ENCODE peak calls at places on chromosome 5, in nine cellular contexts. P is bronchial epithelial cell; W is suprapubic skin; G is activated T-helper 2 cell treated with anti-CD3 and anti-CD28 coated beads, Interferon-gamma antibody, Interleukin-2, Interleukin-4, amounts not matched to agents 10 μg/mL and 5 μg/mL and 100 μg/mL, durations not matched to agents 14 hours and 24 hours and 36 hours; S is fibroblast of lung; J is mucosa of descending colon; Y is frontal cortex; C is stimulated activated CD4-positive, alpha-beta T cell treated with anti-CD3 and anti-CD28 coated beads, Interleukin-4, amount 100 ng/mL, for 24 hours; N is NCI-H226. B is an unnamed sample.

GRCh38 chr5:150152636-150153462 is 2.8 kb downstream of the PDGFRB start:
- DNase-seq in P (no peak), W (no peak), G (no peak), S (no peak), J (no peak), Y (no peak), C (no peak), N (no peak), B (no peak)

GRCh38 chr5:55633574-55634203 is 78.4 kb downstream of the SLC38A9 start:
- DNase-seq in P (peak; percentile 31), W (no peak), G (no peak), S (no peak), J (no peak), Y (no peak), C (no peak), N (no peak), B (peak; percentile 37)

GRCh38 chr5:10663531-10664183 is 97.4 kb downstream of the DAP start:
- DNase-seq in P (no peak), W (no peak), G (no peak), S (peak; percentile 41), J (no peak), Y (no peak), C (no peak), N (peak; percentile 42), B (no peak)

GRCh38 chr5:93611510-93611899 is 28.5 kb downstream of the NR2F1 start:
- DNase-seq in P (no peak), W (no peak), G (no peak), S (no peak), J (no peak), Y (no peak), C (no peak), N (no peak), B (no peak)

GRCh38 chr5:9544502-9545300 is 1.2 kb downstream of the SEMA5A start:
- DNase-seq in P (peak; percentile 67), W (peak; percentile 89), G (no peak), S (peak; percentile 85), J (peak; percentile 87), Y (peak; percentile 63), C (peak; percentile 34), N (peak; percentile 79), B (peak; percentile 85)

GRCh38 chr5:148807845-148808244 is 18.6 kb upstream of the ADRB2 start:
- DNase-seq in P (no peak), W (no peak), G (no peak), S (no peak), J (no peak), Y (no peak), C (no peak), N (peak; percentile 8), B (peak; percentile 14)

GRCh38 chr5:93622240-93622885 is 39.3 kb downstream of the NR2F1 start:
- DNase-seq in P (peak; percentile 28), W (no peak), G (no peak), S (peak; percentile 78), J (no peak), Y (no peak), C (peak; percentile 31), N (peak; percentile 49), B (peak; percentile 19)

GRCh38 chr5:128216860-128217531 is 133.4 kb downstream of the SLC12A2 start:
- DNase-seq in P (peak; percentile 75), W (no peak), G (no peak), S (peak; percentile 52), J (no peak), Y (no peak), C (no peak), N (peak; percentile 81), B (peak; percentile 88)

GRCh38 chr5:66327008-66327407 is 182.9 kb downstream of the SREK1 start:
- DNase-seq in P (no peak), W (no peak), G (no peak), S (no peak), J (no peak), Y (no peak), C (no peak), N (no peak), B (no peak)

GRCh38 chr5:129905467-129906176 is 1.4 kb downstream of the CHSY3 start:
- DNase-seq in P (no peak), W (peak; percentile 59), G (no peak), S (peak; percentile 9), J (no peak), Y (no peak), C (no peak), N (no peak), B (peak; percentile 3)

GRCh38 chr5:123174916-123175481 is 86.0 kb downstream of the PRDM6 start:
- DNase-seq in P (no peak), W (no peak), G (no peak), S (peak; percentile 37), J (no peak), Y (no peak), C (no peak), N (no peak), B (no peak)

GRCh38 chr5:1400936-1401335 is 44.3 kb downstream of the SLC6A3 start:
- DNase-seq in P (no peak), W (no peak), G (no peak), S (no peak), J (peak; percentile 27), Y (no peak), C (no peak), N (no peak), B (no peak)

GRCh38 chr5:67013719-67014118 is 182.9 kb downstream of the CD180 start:
- DNase-seq in P (no peak), W (no peak), G (no peak), S (no peak), J (no peak), Y (no peak), C (no peak), N (no peak), B (no peak)